ENCODE peak calls at places on chromosomes 4 and X, in seven cellular contexts. X is BJ, R is fibroblast of mammary gland, Z is bronchial epithelial cell, E is lower leg skin, M is heart left ventricle, G is progenitor cell of endocrine pancreas. Y is an unnamed sample.

GRCh38 chrX:132669142-132669541 is 180.3 kb upstream of the MBNL3 start:
- DNase-seq in G (no peak), X (no peak), R (no peak), Z (no peak), E (no peak), M (no peak), Y (no peak)

GRCh38 chrX:39855748-39856129 is 242.0 kb downstream of the BCOR start:
- DNase-seq in E (peak; percentile 14), Z (peak; percentile 44), M (no peak), G (no peak), X (no peak), R (peak; percentile 29), Y (no peak)

GRCh38 chr4:38678078-38678477 is 14.1 kb downstream of the KLF3 start:
- DNase-seq in E (no peak), G (no peak), M (no peak), R (peak; percentile 100), Z (no peak), X (peak; percentile 80), Y (no peak)

GRCh38 chrX:80285131-80285773 is 135.0 kb upstream of the TENT5D start:
- DNase-seq in G (no peak), Z (peak; percentile 26), X (no peak), M (no peak), E (no peak), R (peak; percentile 34), Y (no peak)

GRCh38 chr4:157992038-157992706 is 180.7 kb downstream of the GASK1B start:
- DNase-seq in G (peak; percentile 11), X (no peak), Z (peak; percentile 73), E (peak; percentile 64), M (peak; percentile 73), R (peak; percentile 88), Y (no peak)

GRCh38 chrX:57900961-57901360 is 9.3 kb downstream of the ZXDA start:
- DNase-seq in M (peak; percentile 25), Z (no peak), E (no peak), R (peak; percentile 21), X (no peak), G (no peak), Y (no peak)

GRCh38 chrX:98607739-98608138 is 1724.0 kb downstream of the RPA4 start:
- DNase-seq in G (no peak), R (no peak), X (no peak), M (no peak), E (no peak), Z (no peak), Y (no peak)

GRCh38 chr4:132669786-132670185 is 479.3 kb upstream of the PCDH10 start:
- DNase-seq in X (no peak), E (no peak), G (no peak), M (no peak), Z (peak; percentile 7), R (no peak), Y (no peak)

GRCh38 chr4:70706516-70706915 is 15.2 kb upstream of the RUFY3 start:
- DNase-seq in Z (peak; percentile 29), E (no peak), M (no peak), R (peak; percentile 42), G (no peak), X (no peak), Y (no peak)

GRCh38 chr4:54185380-54185779 is 43.7 kb upstream of the PDGFRA start:
- DNase-seq in G (no peak), X (no peak), Z (no peak), M (no peak), R (no peak), E (no peak), Y (no peak)

DNA sequence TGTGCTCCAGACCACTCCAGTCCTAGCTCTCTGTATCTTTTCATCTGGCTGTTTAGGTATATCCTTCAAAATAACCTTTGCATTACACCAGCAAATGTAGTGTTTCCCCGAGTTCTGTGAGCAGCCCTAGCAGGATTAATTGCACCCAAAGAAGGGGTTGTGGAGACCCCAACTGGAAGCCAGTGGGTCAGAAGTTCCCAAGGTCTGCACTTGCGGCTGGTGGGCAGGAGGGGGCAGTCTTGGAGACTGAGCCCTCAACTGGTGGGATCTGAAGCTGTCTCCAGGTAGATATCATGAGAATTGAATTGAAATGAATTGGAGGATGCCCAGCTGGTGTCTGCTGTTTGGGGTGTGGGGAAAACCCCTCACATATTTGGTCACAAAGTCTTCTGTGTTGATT is 1485.3 kb upstream of the TENM3 start:
- DNase-seq in E (no peak), G (no peak), X (no peak), M (no peak), Z (no peak), R (no peak), Y (no peak)
- TF ChIP-seq CTCF in E (no peak), G (no peak), X (no peak), M (no peak), Z (no peak), R (no peak), Y (no peak)

DNA sequence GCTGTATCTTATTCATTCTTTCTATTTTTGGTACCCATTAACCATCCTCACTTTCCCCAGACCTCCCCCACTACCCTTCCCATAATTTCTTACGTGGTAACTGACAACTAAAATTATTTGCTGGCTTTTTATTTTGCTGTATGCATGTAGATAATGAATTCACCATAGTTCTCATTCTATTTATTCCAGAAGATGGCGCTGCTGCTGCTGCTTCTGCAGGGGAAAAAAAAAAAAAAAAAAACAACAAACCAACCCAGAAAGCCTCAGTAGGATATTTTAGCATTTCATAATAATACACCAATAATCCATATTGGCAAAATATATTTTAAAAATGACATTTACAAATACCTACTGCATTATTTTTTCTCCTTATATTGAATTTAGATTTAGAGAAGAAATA is 416.6 kb upstream of the MAGEB18 start:
- DNase-seq in Z (no peak), R (peak; percentile 0), E (no peak), X (no peak), G (no peak), M (no peak), Y (no peak)
- TF ChIP-seq CTCF in Z (peak; percentile 17), R (peak; percentile 22), E (no peak), X (no peak), G (peak; percentile 61), M (peak; percentile 20), Y (no peak)

DNA sequence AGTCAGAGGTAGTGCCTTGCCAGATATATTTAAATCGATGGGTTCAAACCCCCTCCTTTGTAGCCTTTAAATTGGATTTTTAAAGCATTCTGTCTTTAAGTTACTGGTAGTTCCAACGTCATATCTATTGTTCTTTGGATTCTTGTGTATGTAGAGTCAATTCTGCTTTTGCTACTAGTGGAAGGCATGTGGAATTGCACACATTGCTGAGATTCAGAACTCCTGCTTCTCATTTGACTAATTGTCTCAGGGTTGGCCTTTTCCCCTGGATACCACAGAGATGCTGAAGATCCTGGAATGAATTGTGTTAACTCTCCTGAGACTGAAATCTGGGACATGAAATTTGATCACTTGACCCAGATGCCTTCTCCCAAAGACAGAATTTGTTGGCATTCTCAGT is 328.3 kb upstream of the RPS6KA3 start:
- DNase-seq in R (peak; percentile 55), G (no peak), Z (peak; percentile 3), E (no peak), M (no peak), X (no peak), Y (no peak)
- TF ChIP-seq CTCF in R (peak; percentile 43), G (peak; percentile 56), Z (no peak), E (no peak), M (no peak), X (no peak), Y (no peak)

DNA sequence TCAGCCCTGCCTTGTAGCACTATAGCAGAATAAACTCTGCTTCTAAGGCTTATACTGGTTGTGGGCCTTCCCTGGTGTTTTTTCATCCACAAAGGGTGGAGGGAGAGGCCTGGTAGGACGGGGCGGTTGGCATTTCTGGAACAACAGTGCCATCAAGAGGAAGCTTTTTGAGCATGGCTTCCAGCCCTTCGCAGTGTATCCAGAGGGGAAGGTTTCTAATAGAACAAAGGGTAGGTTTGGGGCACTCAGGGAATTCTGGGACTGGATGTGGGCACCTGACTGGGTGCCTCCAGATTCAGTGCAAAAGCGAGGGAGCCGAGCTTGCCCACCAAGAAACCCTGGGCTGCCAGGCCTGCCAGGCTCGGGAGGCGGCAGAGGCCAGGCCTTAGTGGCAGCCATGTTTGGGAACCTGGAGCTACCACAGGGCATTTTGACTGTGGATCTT is 229.6 kb upstream of the AGTR2 start:
- DNase-seq in E (no peak), X (no peak), Z (no peak), G (peak; percentile 25), M (peak; percentile 50), R (peak; percentile 43), Y (no peak)
- TF ChIP-seq CTCF in E (no peak), X (no peak), Z (no peak), G (peak; percentile 28), M (no peak), R (peak; percentile 9), Y (no peak)

DNA sequence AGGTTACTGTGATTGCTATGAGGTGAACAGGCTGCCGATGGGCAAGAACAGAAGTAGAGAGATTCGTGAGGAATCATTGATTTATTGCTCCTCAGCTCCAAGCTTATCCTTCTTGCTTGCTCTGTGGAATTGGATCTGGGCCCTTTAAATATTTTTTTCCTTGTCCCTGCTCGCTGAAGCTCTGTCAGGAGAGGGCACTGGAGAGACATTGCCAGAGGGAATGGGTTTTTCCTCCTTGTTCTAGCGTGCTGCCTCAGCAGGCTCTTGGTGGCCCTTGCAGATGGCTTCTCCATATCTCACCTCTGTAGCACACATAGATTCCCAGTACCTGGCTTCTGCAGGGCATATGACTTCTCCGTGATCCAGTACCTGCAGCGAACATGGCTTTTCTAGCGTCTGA is 67.4 kb downstream of the CNGA2 start:
- DNase-seq in X (no peak), E (no peak), R (peak; percentile 7), M (no peak), Z (no peak), G (no peak), Y (no peak)
- TF ChIP-seq CTCF in X (peak; percentile 33), E (no peak), R (peak; percentile 32), M (no peak), Z (no peak), G (no peak), Y (no peak)